ENCODE peak calls at places on chromosome 20, in seven cellular contexts. U is activated CD8-positive, alpha-beta T cell treated with anti-CD3 and anti-CD28 coated beads for 36 hours; W is GM10248; L is natural killer cell; O is stomach; Y is H9; E is A549. J is an unnamed sample.

GRCh38 chr20:41715525-41715924 is 97.3 kb upstream of the CHD6 start:
- DNase-seq in U (no peak), W (no peak), L (no peak), O (no peak), Y (no peak), E (no peak), J (no peak)

GRCh38 chr20:41091926-41092325 is 45.4 kb upstream of the PLCG1 start:
- DNase-seq in U (no peak), W (no peak), L (no peak), O (no peak), Y (no peak), E (peak), J (no peak)

GRCh38 chr20:24991897-24992419 is 593 bp downstream of the APMAP start:
- DNase-seq in U (peak), W (no peak), L (peak), O (peak), Y (no peak), E (no peak), J (no peak)

GRCh38 chr20:40771848-40772247 is 82.8 kb upstream of the MAFB start:
- DNase-seq in U (no peak), W (no peak), L (no peak), O (no peak), Y (no peak), E (no peak), J (no peak)

GRCh38 chr20:62523473-62524203 is 47.8 kb upstream of the GATA5 start:
- DNase-seq in U (peak), W (peak), L (no peak), O (no peak), Y (peak), E (no peak), J (no peak)

GRCh38 chr20:32589256-32589655 is 4.1 kb upstream of the NOL4L start:
- DNase-seq in U (no peak), W (no peak), L (no peak), O (no peak), Y (no peak), E (no peak), J (no peak)

GRCh38 chr20:20205141-20205861 is 153.0 kb downstream of the CFAP61 start:
- DNase-seq in U (no peak), W (no peak), L (no peak), O (no peak), Y (no peak), E (no peak), J (no peak)

GRCh38 chr20:17868146-17868545 is 100.4 kb downstream of the SNX5 start:
- DNase-seq in U (no peak), W (no peak), L (no peak), O (no peak), Y (no peak), E (no peak), J (no peak)

GRCh38 chr20:21395666-21396044 is 1.7 kb downstream of the NKX2-4 start:
- DNase-seq in U (peak), W (peak), L (peak), O (no peak), Y (peak), E (no peak), J (no peak)

GRCh38 chr20:39698706-39699211 is 736.6 kb downstream of the DHX35 start:
- DNase-seq in U (no peak), W (no peak), L (no peak), O (no peak), Y (no peak), E (no peak), J (no peak)

GRCh38 chr20:49170714-49171113 is 17.4 kb downstream of the STAU1 start:
- DNase-seq in U (no peak), W (no peak), L (no peak), O (no peak), Y (no peak), E (no peak), J (no peak)

GRCh38 chr20:24818056-24818455 is 131.0 kb upstream of the CST7 start:
- DNase-seq in U (no peak), W (no peak), L (no peak), O (no peak), Y (no peak), E (no peak), J (no peak)

GRCh38 chr20:63045991-63046390 is 39.2 kb upstream of the BHLHE23 start:
- DNase-seq in U (no peak), W (no peak), L (no peak), O (no peak), Y (no peak), E (no peak), J (no peak)

GRCh38 chr20:14992071-14992654 is 654.8 kb upstream of the FLRT3 start:
- DNase-seq in U (no peak), W (no peak), L (no peak), O (no peak), Y (no peak), E (peak), J (peak)

GRCh38 chr20:43837856-43838702 is 76.6 kb upstream of the TOX2 start:
- DNase-seq in U (no peak), W (no peak), L (no peak), O (no peak), Y (no peak), E (no peak), J (no peak)

GRCh38 chr20:43839793-43840199 is 74.9 kb upstream of the TOX2 start:
- DNase-seq in U (peak), W (peak), L (no peak), O (no peak), Y (no peak), E (no peak), J (no peak)

GRCh38 chr20:43842126-43843020 is 72.3 kb upstream of the TOX2 start:
- DNase-seq in U (no peak), W (no peak), L (no peak), O (no peak), Y (no peak), E (no peak), J (no peak)

GRCh38 chr20:43838703-43839060 is 76.0 kb upstream of the TOX2 start:
- DNase-seq in U (peak), W (no peak), L (no peak), O (no peak), Y (no peak), E (no peak), J (no peak)

GRCh38 chr20:43840382-43841070 is 74.1 kb upstream of the TOX2 start:
- DNase-seq in U (peak), W (peak), L (no peak), O (no peak), Y (peak), E (peak), J (no peak)
- TF ChIP-seq CTCF in U (peak), W (peak), L (peak), O (peak), Y (peak), E (peak), J (peak)

DNA sequence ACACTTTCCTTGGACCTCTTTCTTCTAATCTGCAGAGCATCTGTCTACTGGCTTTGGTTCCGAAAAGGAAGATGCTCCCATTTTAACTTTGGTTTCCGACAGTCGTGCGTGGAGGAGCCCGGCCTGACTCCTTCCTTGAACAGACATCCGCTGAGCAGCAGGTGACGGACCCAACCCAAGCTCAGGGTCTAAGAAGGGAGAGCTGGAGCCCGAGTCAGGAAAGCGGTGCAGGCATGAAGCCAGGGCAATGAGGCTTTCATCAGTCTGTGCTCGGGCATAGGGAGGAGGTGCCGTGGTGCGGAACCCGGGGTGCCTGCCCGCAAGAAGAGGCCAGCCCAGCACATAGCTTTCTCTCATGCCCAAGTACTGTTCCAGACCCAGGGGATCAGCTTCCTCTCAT is 109.4 kb downstream of the CDH4 start:
- DNase-seq in U (no peak), W (no peak), L (no peak), O (no peak), Y (no peak), E (no peak), J (no peak)
- TF ChIP-seq CTCF in U (no peak), W (no peak), L (no peak), O (no peak), Y (no peak), E (no peak), J (no peak)

DNA sequence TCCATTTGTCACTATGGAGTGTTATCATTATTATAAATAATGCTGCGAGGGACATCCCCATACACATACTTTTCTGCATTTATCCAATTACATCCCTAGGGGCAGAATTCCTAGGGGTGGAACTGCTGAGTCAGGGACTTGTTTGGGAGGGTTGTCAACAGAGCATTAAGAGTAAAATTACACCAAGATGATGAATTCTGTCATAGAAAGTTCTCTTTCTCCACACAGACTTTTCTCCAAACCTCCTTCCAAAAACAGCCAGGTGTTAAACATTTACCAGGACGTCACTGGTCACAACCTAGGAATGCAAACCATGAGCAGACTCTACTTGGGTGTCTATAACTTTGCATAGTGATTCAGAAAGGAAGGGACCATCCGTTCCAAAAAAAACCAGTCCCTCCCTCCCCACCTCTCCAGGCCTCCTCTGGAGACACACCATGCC is 95.5 kb downstream of the PRND start:
- DNase-seq in U (no peak), W (no peak), L (no peak), O (no peak), Y (no peak), E (peak), J (peak)
- TF ChIP-seq CTCF in U (no peak), W (no peak), L (no peak), O (no peak), Y (no peak), E (peak), J (no peak)

GRCh38 chr20:5316188-5317158 is at the start of gene PROKR2:
- DNase-seq in U (peak), W (peak), L (no peak), O (no peak), Y (peak), E (no peak), J (no peak)
- TF ChIP-seq CTCF in U (peak), W (no peak), L (no peak), O (no peak), Y (peak), E (no peak), J (no peak)

GRCh38 chr20:8021541-8022269 is 2.1 kb upstream of the TMX4 start:
- DNase-seq in U (no peak), W (no peak), L (no peak), O (no peak), Y (no peak), E (no peak), J (no peak)

GRCh38 chr20:8019998-8020247 is 362 bp upstream of the TMX4 start:
- DNase-seq in U (no peak), W (no peak), L (no peak), O (no peak), Y (no peak), E (no peak), J (no peak)

GRCh38 chr20:8020314-8021079 is 936 bp upstream of the TMX4 start:
- DNase-seq in U (no peak), W (peak), L (no peak), O (no peak), Y (no peak), E (no peak), J (no peak)

GRCh38 chr20:8019178-8019997 is at the start of gene TMX4:
- DNase-seq in U (peak), W (peak), L (peak), O (peak), Y (peak), E (peak), J (peak)

GRCh38 chr20:8018928-8019177 is 708 bp downstream of the TMX4 start:
- DNase-seq in U (no peak), W (no peak), L (no peak), O (no peak), Y (no peak), E (no peak), J (no peak)
- TF ChIP-seq CTCF in U (peak), W (no peak), L (no peak), O (no peak), Y (no peak), E (no peak), J (no peak)

DNA sequence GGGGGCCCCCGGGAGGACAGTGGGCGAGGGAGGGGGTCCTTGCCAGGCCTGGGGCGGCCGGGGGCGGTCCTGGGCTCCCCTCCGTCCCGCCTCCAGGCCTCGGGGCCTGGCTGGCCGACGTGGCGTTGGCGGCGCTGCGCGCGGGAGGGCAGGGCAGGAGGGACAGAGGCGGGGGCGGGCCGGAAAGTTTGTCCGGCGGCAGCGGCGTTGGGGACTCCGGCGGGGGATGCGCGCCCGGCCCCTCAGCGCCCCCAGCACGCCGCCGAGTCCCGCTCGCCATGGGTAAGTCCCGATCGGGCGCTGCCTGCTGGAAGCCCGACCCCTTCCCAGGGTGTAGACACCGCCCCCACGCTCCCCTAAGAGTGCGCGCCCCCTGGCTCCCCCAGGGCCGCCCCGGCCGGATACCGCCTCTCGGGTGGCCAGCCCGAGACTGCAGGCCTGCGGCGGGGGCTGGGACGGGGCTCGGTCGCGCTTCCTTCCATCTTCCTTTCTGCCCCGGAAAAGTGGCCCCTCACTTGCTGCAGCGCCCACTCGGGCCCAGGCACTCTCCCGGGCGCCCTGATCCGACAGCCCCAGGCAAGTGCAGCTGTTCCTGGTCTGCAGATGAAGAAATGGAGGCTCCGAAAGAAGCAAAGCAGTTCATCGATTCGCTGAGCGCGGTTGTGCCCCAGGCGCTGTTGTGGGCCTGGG is at the start of gene SLC2A10:
- DNase-seq in U (peak), W (no peak), L (peak), O (peak), Y (peak), E (no peak), J (no peak)
- TF ChIP-seq CTCF in U (no peak), W (no peak), L (no peak), O (no peak), Y (no peak), E (no peak), J (peak)

J was measured in AG09319.